ENCODE peak calls at places on chromosome 16, in six cellular contexts. One of them, this sample, is unnamed.
A peak's percentile ranks its signal among the peaks of the same experiment; 100 is the strongest.

GRCh38 chr16:72561-73537 is at the start of gene RHBDF1:
- DNase-seq in lung: no peak
- DNase-seq in endothelial cell of umbilical vein: peak; percentile 46
- DNase-seq in tibial artery: no peak
- DNase-seq in lower lobe of right lung: peak; percentile 72
- DNase-seq in esophagus squamous epithelium: no peak
- DNase-seq in this sample: peak; percentile 77

GRCh38 chr16:81623365-81624102 is 155.6 kb upstream of the PLCG2 start:
- DNase-seq in lung: no peak
- DNase-seq in endothelial cell of umbilical vein: peak; percentile 80
- DNase-seq in tibial artery: no peak
- DNase-seq in lower lobe of right lung: no peak
- DNase-seq in esophagus squamous epithelium: no peak
- DNase-seq in this sample: no peak

GRCh38 chr16:11034481-11034931 is 90.1 kb downstream of the CLEC16A start:
- DNase-seq in lung: no peak
- DNase-seq in endothelial cell of umbilical vein: no peak
- DNase-seq in tibial artery: no peak
- DNase-seq in lower lobe of right lung: no peak
- DNase-seq in esophagus squamous epithelium: no peak
- DNase-seq in this sample: peak; percentile 58

GRCh38 chr16:75497558-75497957 is 2.3 kb upstream of the CHST6 start:
- DNase-seq in lung: no peak
- DNase-seq in endothelial cell of umbilical vein: no peak
- DNase-seq in tibial artery: no peak
- DNase-seq in lower lobe of right lung: no peak
- DNase-seq in esophagus squamous epithelium: no peak
- DNase-seq in this sample: no peak

GRCh38 chr16:81204794-81205680 is 33.5 kb upstream of the BCO1 start:
- DNase-seq in lung: no peak
- DNase-seq in endothelial cell of umbilical vein: peak; percentile 73
- DNase-seq in tibial artery: no peak
- DNase-seq in lower lobe of right lung: no peak
- DNase-seq in esophagus squamous epithelium: no peak
- DNase-seq in this sample: no peak

GRCh38 chr16:89174055-89174827 is 2.7 kb downstream of the CDH15 start:
- DNase-seq in lung: no peak
- DNase-seq in endothelial cell of umbilical vein: no peak
- DNase-seq in tibial artery: no peak
- DNase-seq in lower lobe of right lung: no peak
- DNase-seq in esophagus squamous epithelium: no peak
- DNase-seq in this sample: no peak

GRCh38 chr16:27993587-27993986 is 69.9 kb downstream of the GSG1L start:
- DNase-seq in lung: no peak
- DNase-seq in endothelial cell of umbilical vein: no peak
- DNase-seq in tibial artery: peak; percentile 33
- DNase-seq in lower lobe of right lung: no peak
- DNase-seq in esophagus squamous epithelium: no peak
- DNase-seq in this sample: no peak

GRCh38 chr16:77700846-77701245 is 21.5 kb upstream of the NUDT7 start:
- DNase-seq in lung: no peak
- DNase-seq in endothelial cell of umbilical vein: no peak
- DNase-seq in tibial artery: no peak
- DNase-seq in lower lobe of right lung: no peak
- DNase-seq in esophagus squamous epithelium: no peak
- DNase-seq in this sample: no peak

GRCh38 chr16:79918916-79919315 is 318.4 kb upstream of the MAF start:
- DNase-seq in lung: no peak
- DNase-seq in endothelial cell of umbilical vein: no peak
- DNase-seq in tibial artery: no peak
- DNase-seq in lower lobe of right lung: no peak
- DNase-seq in esophagus squamous epithelium: no peak
- DNase-seq in this sample: no peak

GRCh38 chr16:21101631-21102420 is 48.8 kb downstream of the DNAH3 start:
- DNase-seq in lung: no peak
- DNase-seq in endothelial cell of umbilical vein: no peak
- DNase-seq in tibial artery: no peak
- DNase-seq in lower lobe of right lung: no peak
- DNase-seq in esophagus squamous epithelium: no peak
- DNase-seq in this sample: no peak

GRCh38 chr16:57884655-57885133 is 82.4 kb upstream of the KIFC3 start:
- DNase-seq in lung: no peak
- DNase-seq in endothelial cell of umbilical vein: no peak
- DNase-seq in tibial artery: no peak
- DNase-seq in lower lobe of right lung: no peak
- DNase-seq in esophagus squamous epithelium: no peak
- DNase-seq in this sample: no peak

GRCh38 chr16:75083826-75084225 is 32.8 kb downstream of the LDHD start:
- DNase-seq in lung: no peak
- DNase-seq in endothelial cell of umbilical vein: no peak
- DNase-seq in tibial artery: no peak
- DNase-seq in lower lobe of right lung: no peak
- DNase-seq in esophagus squamous epithelium: no peak
- DNase-seq in this sample: no peak

DNA sequence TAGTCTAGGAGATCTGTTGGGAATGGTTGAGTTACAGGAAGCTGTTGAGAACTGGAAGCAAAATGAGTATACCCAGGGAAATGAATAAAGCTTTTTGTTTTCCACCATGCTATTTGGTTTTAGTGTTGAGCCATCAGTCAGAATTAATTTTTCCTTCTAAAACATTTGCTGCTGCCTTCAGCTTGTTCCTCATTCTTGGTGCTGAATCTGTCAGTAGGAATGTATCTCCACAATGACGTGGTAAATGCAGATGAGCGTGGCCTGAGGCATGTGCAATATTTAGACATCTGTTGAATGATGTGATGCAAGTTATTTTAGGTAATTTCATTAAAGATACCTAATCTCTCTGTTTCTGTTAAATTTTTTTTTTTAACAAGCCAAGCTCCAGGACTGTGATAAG is 10.9 kb downstream of the HAPSTR1 start:
- DNase-seq in lung: peak; percentile 26
- DNase-seq in endothelial cell of umbilical vein: no peak
- DNase-seq in tibial artery: no peak
- DNase-seq in lower lobe of right lung: no peak
- DNase-seq in esophagus squamous epithelium: no peak
- DNase-seq in this sample: no peak
- H3K4me1 ChIP-seq in lung: peaks cover 68% of the 10 kb centered on the region
- H3K4me1 ChIP-seq in endothelial cell of umbilical vein: peaks cover 10% of the 10 kb centered on the region
- H3K4me1 ChIP-seq in tibial artery: peaks cover 98% of the 10 kb centered on the region
- H3K4me1 ChIP-seq in lower lobe of right lung: peaks cover 97% of the 10 kb centered on the region
- H3K4me1 ChIP-seq in esophagus squamous epithelium: peaks cover 61% of the 10 kb centered on the region
- H3K4me1 ChIP-seq in this sample: peaks cover 25% of the 10 kb centered on the region

GRCh38 chr16:30458561-30459394 is 13.1 kb upstream of the SEPHS2 start:
- DNase-seq in lung: peak; percentile 48
- DNase-seq in endothelial cell of umbilical vein: no peak
- DNase-seq in tibial artery: no peak
- DNase-seq in lower lobe of right lung: peak; percentile 84
- DNase-seq in esophagus squamous epithelium: no peak
- DNase-seq in this sample: no peak
- H3K4me3 ChIP-seq in lung: no peak overlapping the region
- H3K4me3 ChIP-seq in endothelial cell of umbilical vein: no peak overlapping the region
- H3K4me3 ChIP-seq in tibial artery: no peak overlapping the region
- H3K4me3 ChIP-seq in lower lobe of right lung: no peak overlapping the region
- H3K4me3 ChIP-seq in esophagus squamous epithelium: no peak overlapping the region
- H3K4me3 ChIP-seq in this sample: no peak overlapping the region

GRCh38 chr16:53098526-53099317 is 43.9 kb downstream of the CHD9 start:
- DNase-seq in lung: peak; percentile 82
- DNase-seq in endothelial cell of umbilical vein: peak; percentile 95
- DNase-seq in tibial artery: peak; percentile 96
- DNase-seq in lower lobe of right lung: peak; percentile 89
- DNase-seq in esophagus squamous epithelium: peak; percentile 39
- DNase-seq in this sample: peak; percentile 71
- TF ChIP-seq CTCF in lung: no peak
- TF ChIP-seq CTCF in endothelial cell of umbilical vein: no peak
- TF ChIP-seq CTCF in tibial artery: no peak
- TF ChIP-seq CTCF in lower lobe of right lung: no peak
- TF ChIP-seq CTCF in esophagus squamous epithelium: no peak
- TF ChIP-seq CTCF in this sample: no peak

DNA sequence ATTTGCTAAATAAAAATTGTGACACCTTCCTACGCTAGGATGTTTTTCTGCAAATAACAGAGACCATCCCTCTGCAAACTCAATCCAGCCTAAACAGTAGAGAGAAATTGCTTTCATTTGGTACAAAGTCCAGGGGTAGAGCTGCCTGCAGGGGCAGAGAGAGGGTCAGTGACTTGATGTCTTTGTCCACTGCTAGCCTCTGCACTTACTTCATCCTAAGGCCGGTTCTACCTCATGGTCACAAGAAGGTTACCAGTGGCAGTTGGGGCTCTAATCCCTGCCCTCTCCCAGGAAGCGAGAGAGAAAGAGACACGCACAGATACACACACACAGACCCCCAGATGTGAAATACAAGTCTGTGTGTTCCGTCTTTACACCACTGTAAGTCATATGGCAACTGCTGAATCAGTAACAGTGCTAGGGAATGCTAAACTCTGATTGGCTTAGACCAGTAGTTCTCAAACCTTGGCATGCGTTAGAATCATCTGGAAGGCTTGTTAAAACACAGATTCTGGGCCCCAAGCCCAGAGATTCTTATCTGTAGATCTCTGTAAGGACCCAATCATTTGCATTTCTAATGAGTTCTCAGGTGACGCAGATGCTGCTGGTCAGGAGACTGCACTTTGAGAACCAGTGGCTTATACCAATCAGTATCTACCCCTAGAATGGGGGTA is 13.1 kb upstream of the LPCAT2 start:
- DNase-seq in lung: peak; percentile 64
- DNase-seq in endothelial cell of umbilical vein: no peak
- DNase-seq in tibial artery: no peak
- DNase-seq in lower lobe of right lung: no peak
- DNase-seq in esophagus squamous epithelium: no peak
- DNase-seq in this sample: peak; percentile 37
- H3K4me1 ChIP-seq in lung: no peaks in the 10 kb centered on the region
- H3K4me1 ChIP-seq in endothelial cell of umbilical vein: peaks cover 59% of the 10 kb centered on the region
- H3K4me1 ChIP-seq in tibial artery: peaks cover 17% of the 10 kb centered on the region
- H3K4me1 ChIP-seq in lower lobe of right lung: peaks cover 30% of the 10 kb centered on the region
- H3K4me1 ChIP-seq in esophagus squamous epithelium: peaks cover 14% of the 10 kb centered on the region
- H3K4me1 ChIP-seq in this sample: peaks cover 11% of the 10 kb centered on the region

GRCh38 chr16:15602285-15603044 is 40.5 kb downstream of the MARF1 start:
- DNase-seq in lung: no peak
- DNase-seq in endothelial cell of umbilical vein: no peak
- DNase-seq in tibial artery: no peak
- DNase-seq in lower lobe of right lung: no peak
- DNase-seq in esophagus squamous epithelium: no peak
- DNase-seq in this sample: no peak
- H3K4me3 ChIP-seq in lung: no peak overlapping the region
- H3K4me3 ChIP-seq in endothelial cell of umbilical vein: no peak overlapping the region
- H3K4me3 ChIP-seq in tibial artery: no peak overlapping the region
- H3K4me3 ChIP-seq in lower lobe of right lung: no peak overlapping the region
- H3K4me3 ChIP-seq in esophagus squamous epithelium: no peak overlapping the region
- H3K4me3 ChIP-seq in this sample: no peak overlapping the region

DNA sequence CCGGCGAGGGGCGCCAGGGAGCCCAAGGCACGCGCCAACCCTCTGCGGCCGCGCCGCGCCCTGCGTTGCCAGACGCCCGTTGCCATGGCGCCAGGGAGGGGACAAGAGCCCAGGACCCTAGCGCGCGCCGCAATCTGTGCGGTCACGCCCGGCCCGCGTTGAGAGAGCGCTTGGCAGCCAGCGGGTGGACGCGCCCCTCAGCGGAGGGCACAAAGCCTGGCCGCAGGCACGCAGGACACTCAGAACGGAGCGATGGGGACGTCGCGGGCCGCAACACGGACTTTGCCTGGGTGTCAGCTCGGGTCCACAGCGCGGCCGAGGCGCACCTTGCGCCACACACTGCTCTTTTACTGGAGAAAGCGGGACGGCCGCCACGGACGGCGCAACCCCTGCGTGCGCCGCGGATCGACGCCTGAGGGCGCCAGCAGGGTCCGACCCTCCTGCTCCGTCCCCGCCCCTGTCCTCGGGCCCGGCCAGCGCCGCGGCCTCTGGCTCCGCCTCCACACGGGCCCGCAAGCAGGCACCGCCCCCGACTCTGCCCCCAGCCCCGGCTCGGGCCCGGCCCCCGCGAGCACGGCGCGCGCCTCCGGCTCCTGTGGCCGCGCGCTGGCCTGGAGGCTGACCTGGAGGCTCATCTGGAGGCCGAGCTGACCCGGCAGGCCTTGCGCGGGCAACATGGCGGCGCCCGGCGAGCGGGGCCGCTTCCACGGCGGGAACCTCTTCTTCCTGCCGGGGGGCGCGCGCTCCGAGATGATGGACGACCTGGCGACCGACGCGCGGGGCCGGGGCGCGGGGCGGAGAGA is at the start of gene GFER:
- DNase-seq in lung: peak; percentile 89
- DNase-seq in endothelial cell of umbilical vein: peak; percentile 93
- DNase-seq in tibial artery: peak; percentile 93
- DNase-seq in lower lobe of right lung: peak; percentile 93
- DNase-seq in esophagus squamous epithelium: no peak
- DNase-seq in this sample: peak; percentile 93
- TF ChIP-seq CTCF in lung: peak; percentile 40
- TF ChIP-seq CTCF in endothelial cell of umbilical vein: peak; percentile 18
- TF ChIP-seq CTCF in tibial artery: peak; percentile 22
- TF ChIP-seq CTCF in lower lobe of right lung: peak; percentile 58
- TF ChIP-seq CTCF in esophagus squamous epithelium: peak; percentile 9
- TF ChIP-seq CTCF in this sample: peak; percentile 29

DNA sequence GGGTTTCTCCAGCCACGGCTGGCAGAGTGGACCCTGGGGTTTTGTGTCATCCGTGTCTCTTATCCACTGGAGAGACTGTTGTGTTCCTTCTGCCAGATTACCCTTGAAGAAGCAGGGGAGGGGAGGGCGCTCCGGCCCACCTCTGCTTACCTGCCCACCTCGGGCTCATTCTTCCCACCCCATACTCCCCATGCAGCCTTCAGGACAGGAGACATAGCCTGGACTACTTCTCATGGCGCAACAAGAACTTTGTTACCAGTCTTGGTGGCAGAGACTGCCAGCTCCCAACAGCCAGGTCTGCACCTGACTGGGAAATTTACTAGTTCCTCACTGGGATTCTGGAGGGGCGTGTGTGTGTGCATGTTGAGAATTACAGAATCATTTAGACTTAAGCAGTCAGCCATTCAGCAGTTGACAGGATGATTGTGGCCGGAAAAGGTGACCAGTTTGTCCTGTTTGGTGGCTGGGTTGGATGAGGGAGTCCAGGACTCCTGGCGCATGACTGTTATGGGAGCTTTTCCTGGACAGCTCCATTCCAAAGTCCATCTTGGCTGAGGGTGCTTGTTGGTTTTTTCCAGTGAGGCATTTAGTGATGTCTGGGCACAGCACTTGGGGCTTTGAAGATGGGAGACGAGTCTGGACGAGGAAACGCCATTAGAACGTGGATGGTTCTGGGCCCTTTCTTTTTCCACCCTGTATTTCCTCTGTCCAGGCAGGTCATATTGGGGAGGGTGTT is 8.7 kb downstream of the GSE1 start:
- DNase-seq in lung: no peak
- DNase-seq in endothelial cell of umbilical vein: no peak
- DNase-seq in tibial artery: no peak
- DNase-seq in lower lobe of right lung: no peak
- DNase-seq in esophagus squamous epithelium: no peak
- DNase-seq in this sample: no peak
- H3K4me1 ChIP-seq in lung: peaks cover 10% of the 10 kb centered on the region
- H3K4me1 ChIP-seq in endothelial cell of umbilical vein: no peaks in the 10 kb centered on the region
- H3K4me1 ChIP-seq in tibial artery: peaks cover 32% of the 10 kb centered on the region
- H3K4me1 ChIP-seq in lower lobe of right lung: peaks cover 71% of the 10 kb centered on the region
- H3K4me1 ChIP-seq in esophagus squamous epithelium: peaks cover 15% of the 10 kb centered on the region
- H3K4me1 ChIP-seq in this sample: no peaks in the 10 kb centered on the region

This sample was measured in ascending aorta.